ENCODE peak calls at places on chromosomes 16 and 17, in five cellular contexts. N, A, R, G and W are unnamed samples.

GRCh38 chr17:74780443-74781238 is 4.5 kb upstream of the NAT9 start:
- DNase-seq in G (peak; percentile 88), A (peak; percentile 61), R (no peak), N (peak; percentile 75), W (no peak)

GRCh38 chr16:25721439-25721838 is 29.7 kb downstream of the HS3ST4 start:
- DNase-seq in G (no peak), R (no peak), N (no peak), A (no peak), W (no peak)

GRCh38 chr17:63120406-63120805 is 154.4 kb downstream of the TANC2 start:
- DNase-seq in A (no peak), G (no peak), R (no peak), N (no peak), W (no peak)

GRCh38 chr17:17985555-17985954 is 12.9 kb downstream of the DRC3 start:
- DNase-seq in N (peak; percentile 52), R (no peak), G (no peak), A (no peak), W (no peak)

GRCh38 chr17:80146121-80147034 is 550 bp downstream of the EIF4A3 start:
- DNase-seq in G (no peak), A (no peak), N (peak; percentile 59), R (no peak), W (no peak)

GRCh38 chr16:6038966-6039530 is 941.5 kb upstream of the EEF2KMT start:
- DNase-seq in G (no peak), N (no peak), A (no peak), R (no peak), W (no peak)

GRCh38 chr17:79407385-79407784 is 203.5 kb downstream of the RBFOX3 start:
- DNase-seq in R (no peak), A (no peak), G (no peak), N (no peak), W (no peak)

GRCh38 chr17:74337834-74338500 is 11.9 kb downstream of the KIF19 start:
- DNase-seq in A (no peak), R (no peak), G (no peak), N (no peak), W (no peak)

GRCh38 chr17:48571024-48571818 is 6.9 kb downstream of the HOXB4 start:
- DNase-seq in A (no peak), N (no peak), R (no peak), G (no peak), W (no peak)

GRCh38 chr17:78273813-78274212 is 42.4 kb downstream of the TMEM235 start:
- DNase-seq in N (no peak), A (no peak), G (no peak), R (no peak), W (no peak)

GRCh38 chr17:16934133-16934795 is 37.7 kb downstream of the TNFRSF13B start:
- DNase-seq in R (no peak), A (no peak), N (no peak), G (no peak), W (no peak)

GRCh38 chr17:43791589-43791988 is 11.4 kb downstream of the CFAP97D1 start:
- DNase-seq in N (peak; percentile 76), G (no peak), A (peak; percentile 82), R (no peak), W (no peak)

GRCh38 chr17:61449707-61450640 is 2.2 kb upstream of the TBX4 start:
- DNase-seq in G (no peak), A (no peak), R (no peak), N (no peak), W (no peak)

GRCh38 chr16:8391219-8391757 is 199.0 kb downstream of the TMEM114 start:
- DNase-seq in N (no peak), G (no peak), A (no peak), R (no peak), W (no peak)

DNA sequence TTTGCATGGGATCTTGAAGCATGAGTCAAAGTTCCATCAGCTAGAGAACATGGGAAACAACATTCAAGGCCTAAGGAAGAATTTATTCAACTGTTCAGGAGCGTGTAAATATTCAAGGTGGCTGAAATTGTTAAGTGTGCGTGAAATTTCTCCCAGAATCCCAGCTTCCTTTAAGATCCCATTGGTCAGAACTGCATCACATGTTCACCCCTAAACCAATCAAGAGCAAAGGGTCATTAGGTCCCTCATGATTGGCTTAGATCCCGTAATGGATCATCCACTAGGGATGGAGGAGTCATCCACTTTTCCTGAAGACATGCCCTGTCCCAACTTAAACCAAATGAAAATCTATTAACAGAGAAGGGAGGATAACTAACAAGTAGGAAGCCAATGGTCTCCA is 201.6 kb downstream of the TMEM114 start:
- DNase-seq in R (no peak), A (no peak), G (no peak), N (no peak), W (no peak)
- TF ChIP-seq REST in R (no peak), A (no peak), G (no peak), N (no peak), W (no peak)

DNA sequence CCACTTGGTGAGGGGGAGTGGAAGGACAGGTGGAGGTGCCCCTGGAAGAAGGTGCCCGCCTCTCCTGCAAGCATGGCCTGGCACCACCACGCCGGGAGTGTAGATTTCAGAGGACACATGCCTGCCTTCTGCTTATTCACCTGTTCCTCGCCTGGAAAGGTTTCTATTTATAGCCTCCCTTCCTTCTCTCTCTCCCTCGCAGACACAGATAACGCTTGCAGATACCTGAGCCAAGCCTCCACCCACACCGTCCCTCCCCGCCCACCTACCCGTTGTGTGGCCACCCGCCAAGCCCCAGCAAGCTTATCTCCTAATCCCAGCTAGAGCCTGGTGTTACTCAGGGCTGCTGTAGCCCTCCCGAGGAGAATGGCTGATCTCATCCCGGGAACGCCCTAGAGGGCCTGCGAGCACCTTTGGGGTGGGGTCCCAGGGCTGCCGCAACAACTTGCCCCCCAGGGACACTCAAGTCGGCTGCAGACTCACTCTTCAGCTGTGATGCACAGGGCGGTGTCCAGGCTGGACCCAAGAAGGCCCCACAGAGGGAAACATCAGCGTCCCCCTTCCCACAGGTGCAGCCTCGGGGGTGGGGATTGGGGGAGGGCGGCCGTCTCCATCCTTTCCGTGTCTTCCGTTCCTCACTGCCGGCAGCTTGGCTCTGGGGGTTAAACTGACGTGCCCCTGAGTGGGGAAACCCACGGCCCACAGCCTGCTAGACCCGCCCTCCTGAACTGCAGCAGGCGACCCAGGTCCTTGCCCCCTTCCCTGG is 1.9 kb upstream of the SNAI3 start:
- DNase-seq in G (no peak), R (no peak), A (no peak), N (no peak), W (no peak)
- TF ChIP-seq REST in G (no peak), R (no peak), A (no peak), N (no peak), W (no peak)

GRCh38 chr17:9468937-9469336 is 106.7 kb downstream of the STX8 start:
- DNase-seq in N (no peak), R (no peak), G (no peak), A (no peak), W (no peak)
- TF ChIP-seq REST in N (no peak), R (no peak), G (no peak), A (no peak), W (no peak)

GRCh38 chr17:64399071-64399766 is 8.6 kb upstream of the PECAM1 start:
- DNase-seq in N (no peak), A (no peak), R (no peak), G (no peak), W (no peak)
- TF ChIP-seq REST in N (no peak), A (no peak), R (no peak), G (no peak), W (no peak)

GRCh38 chr16:1293921-1294656 is 15.3 kb upstream of the UBE2I start:
- DNase-seq in N (no peak), G (no peak), R (no peak), A (no peak), W (no peak)
- TF ChIP-seq REST in N (no peak), G (no peak), R (no peak), A (no peak), W (no peak)